ENCODE peak calls at places on chromosomes 5 and 9, in eight cellular contexts. I is B cell, U is endothelial cell, S is OCI-LY7, N is fibroblast of the aortic adventitia, Z is neural progenitor cell, L is ovary, D is natural killer cell. Y is an unnamed sample.

GRCh38 chr9:135926402-135927194 is 19.3 kb upstream of the CAMSAP1 start:
- DNase-seq in I (no peak), U (no peak), S (no peak), N (peak), Z (no peak), L (no peak), D (peak), Y (peak)

GRCh38 chr5:123091988-123092583 is 3.0 kb downstream of the PRDM6 start:
- DNase-seq in I (no peak), U (no peak), S (no peak), N (peak), Z (peak), L (no peak), D (no peak), Y (no peak)

GRCh38 chr5:146249801-146250200 is 46.4 kb downstream of the RBM27 start:
- DNase-seq in I (no peak), U (no peak), S (peak), N (no peak), Z (no peak), L (no peak), D (no peak), Y (no peak)

GRCh38 chr5:169411016-169411788 is 110.3 kb upstream of the SLIT3 start:
- DNase-seq in I (no peak), U (no peak), S (no peak), N (no peak), Z (no peak), L (no peak), D (no peak), Y (no peak)

GRCh38 chr5:175252234-175252805 is 191.7 kb downstream of the DRD1 start:
- DNase-seq in I (no peak), U (no peak), S (no peak), N (no peak), Z (no peak), L (no peak), D (no peak), Y (no peak)

GRCh38 chr5:153881687-153882086 is 157.0 kb downstream of the FAM114A2 start:
- DNase-seq in I (no peak), U (no peak), S (no peak), N (peak), Z (no peak), L (no peak), D (no peak), Y (no peak)

GRCh38 chr5:43627028-43627427 is 24.0 kb downstream of the NNT start:
- DNase-seq in I (no peak), U (peak), S (peak), N (peak), Z (peak), L (no peak), D (no peak), Y (no peak)

GRCh38 chr5:135153259-135153658 is 119.2 kb upstream of the PITX1 start:
- DNase-seq in I (no peak), U (no peak), S (no peak), N (no peak), Z (no peak), L (no peak), D (no peak), Y (no peak)

GRCh38 chr5:157166164-157166493 is at the start of gene GARIN3:
- DNase-seq in I (no peak), U (no peak), S (no peak), N (no peak), Z (no peak), L (no peak), D (no peak), Y (no peak)

GRCh38 chr5:167348980-167349379 is 942.5 kb upstream of the WWC1 start:
- DNase-seq in I (no peak), U (no peak), S (no peak), N (no peak), Z (no peak), L (no peak), D (no peak), Y (no peak)

GRCh38 chr5:171207256-171207866 is 101.7 kb upstream of the TLX3 start:
- DNase-seq in I (no peak), U (peak), S (peak), N (peak), Z (peak), L (no peak), D (no peak), Y (no peak)

GRCh38 chr5:143652104-143652700 is 159.8 kb upstream of the HMHB1 start:
- DNase-seq in I (no peak), U (no peak), S (no peak), N (peak), Z (no peak), L (no peak), D (no peak), Y (no peak)

GRCh38 chr5:159031513-159031912 is 68.2 kb downstream of the EBF1 start:
- DNase-seq in I (no peak), U (no peak), S (no peak), N (peak), Z (peak), L (no peak), D (no peak), Y (no peak)

GRCh38 chr5:73441377-73441776 is 7.2 kb downstream of the FOXD1 start:
- DNase-seq in I (no peak), U (no peak), S (no peak), N (no peak), Z (no peak), L (no peak), D (no peak), Y (no peak)

GRCh38 chr9:131419716-131420115 is 25.8 kb downstream of the PRRC2B start:
- DNase-seq in I (no peak), U (no peak), S (no peak), N (no peak), Z (no peak), L (peak), D (no peak), Y (peak)

GRCh38 chr9:129322022-129322621 is 144.1 kb upstream of the IER5L start:
- DNase-seq in I (no peak), U (no peak), S (no peak), N (no peak), Z (no peak), L (peak), D (no peak), Y (peak)

GRCh38 chr9:94870793-94871558 is 144.5 kb downstream of the AOPEP start:
- DNase-seq in I (no peak), U (no peak), S (no peak), N (peak), Z (no peak), L (no peak), D (no peak), Y (no peak)

GRCh38 chr5:75335952-75336624 is 932 bp upstream of the HMGCR start:
- DNase-seq in I (peak), U (peak), S (peak), N (peak), Z (no peak), L (no peak), D (no peak), Y (no peak)

GRCh38 chr5:67770431-67771025 is 445.0 kb upstream of the PIK3R1 start:
- DNase-seq in I (no peak), U (no peak), S (no peak), N (peak), Z (no peak), L (no peak), D (no peak), Y (no peak)

GRCh38 chr9:121622842-121623203 is 28.6 kb upstream of the DAB2IP start:
- DNase-seq in I (no peak), U (no peak), S (no peak), N (no peak), Z (no peak), L (no peak), D (no peak), Y (no peak)

GRCh38 chr5:41738695-41739354 is 131.4 kb downstream of the OXCT1 start:
- DNase-seq in I (no peak), U (no peak), S (no peak), N (no peak), Z (no peak), L (no peak), D (no peak), Y (no peak)

GRCh38 chr5:133220851-133221674 is 169.2 kb downstream of the HSPA4 start:
- DNase-seq in I (no peak), U (no peak), S (no peak), N (peak), Z (no peak), L (no peak), D (no peak), Y (no peak)

GRCh38 chr5:89498699-89499098 is 615.7 kb upstream of the MEF2C start:
- DNase-seq in I (no peak), U (no peak), S (no peak), N (no peak), Z (no peak), L (no peak), D (no peak), Y (no peak)
- TF ChIP-seq CTCF in I (no peak), U (no peak), S (no peak), N (no peak), Z (no peak), L (no peak), D (no peak), Y (no peak)

DNA sequence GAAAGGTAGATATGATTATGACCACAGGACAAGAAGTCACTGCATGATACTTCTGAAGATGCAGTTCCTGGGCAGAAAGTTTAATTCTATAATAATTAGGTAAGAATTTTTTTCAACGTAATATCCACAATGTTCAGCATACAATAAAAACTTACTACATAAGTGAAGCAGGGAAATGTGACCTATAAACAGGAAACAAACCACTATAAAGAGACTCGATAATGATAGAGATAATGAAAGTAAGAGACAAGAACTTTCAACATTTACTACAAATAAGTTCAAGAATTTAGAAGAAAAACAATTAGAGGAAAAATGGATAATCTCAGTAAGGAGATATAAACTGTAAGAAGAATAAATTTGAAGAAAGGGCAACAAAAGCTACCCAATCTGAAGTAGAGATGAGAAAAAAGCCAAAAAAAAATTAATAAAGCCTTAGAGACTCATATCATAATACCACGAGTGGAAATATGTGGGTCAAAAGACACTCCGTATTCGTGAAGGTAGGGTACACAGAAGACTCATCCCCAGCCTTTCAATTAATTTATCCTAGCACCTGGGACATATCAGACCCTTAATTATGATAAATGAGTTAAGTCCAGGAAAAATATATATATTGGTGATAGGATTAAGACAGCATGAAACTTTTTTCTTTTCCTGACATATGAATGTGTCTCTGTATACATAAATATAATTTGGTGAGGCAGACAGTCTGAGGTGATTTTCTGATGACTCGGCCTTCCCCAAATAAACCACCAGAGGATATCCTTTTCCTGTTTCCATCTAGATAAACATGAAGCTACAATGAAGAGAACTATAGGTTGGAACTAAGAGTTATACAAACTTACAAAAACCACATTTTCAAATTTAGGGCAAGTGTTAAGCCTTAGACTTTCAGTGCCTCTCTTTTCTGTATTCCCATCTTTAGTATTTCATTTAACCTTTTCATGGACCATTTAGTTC is 120.4 kb downstream of the RAPGEF6 start:
- DNase-seq in I (no peak), U (no peak), S (no peak), N (peak), Z (no peak), L (no peak), D (no peak), Y (no peak)
- TF ChIP-seq CTCF in I (peak), U (no peak), S (no peak), N (peak), Z (no peak), L (no peak), D (no peak), Y (peak)

DNA sequence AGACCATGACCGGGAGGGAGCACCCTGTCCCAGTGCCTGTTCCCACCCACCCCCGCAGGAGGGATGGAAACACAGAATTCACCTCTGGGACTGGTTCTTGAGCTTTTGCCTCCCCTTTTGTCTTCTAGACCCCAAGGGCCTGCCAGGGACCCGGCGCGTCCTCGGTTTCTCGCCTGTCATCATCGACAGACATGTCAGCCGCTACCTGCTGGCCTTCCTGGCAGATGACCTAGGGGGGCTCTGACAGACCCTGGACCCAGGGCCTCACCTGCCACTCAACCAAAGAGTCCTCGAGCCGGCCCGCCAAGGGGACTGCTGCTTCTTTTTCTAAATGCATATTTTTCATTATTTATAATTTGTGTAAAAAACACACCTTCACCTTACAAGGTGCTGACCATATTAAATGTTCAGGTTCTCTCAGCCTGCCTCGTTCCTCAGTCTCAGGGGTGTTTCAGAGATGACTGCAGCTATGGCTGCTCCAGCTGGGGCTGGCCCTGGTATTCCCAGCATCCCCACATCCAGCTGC is 16.9 kb downstream of the CARD19 start:
- DNase-seq in I (no peak), U (no peak), S (no peak), N (no peak), Z (no peak), L (no peak), D (peak), Y (peak)
- TF ChIP-seq CTCF in I (no peak), U (no peak), S (no peak), N (no peak), Z (no peak), L (no peak), D (no peak), Y (no peak)

DNA sequence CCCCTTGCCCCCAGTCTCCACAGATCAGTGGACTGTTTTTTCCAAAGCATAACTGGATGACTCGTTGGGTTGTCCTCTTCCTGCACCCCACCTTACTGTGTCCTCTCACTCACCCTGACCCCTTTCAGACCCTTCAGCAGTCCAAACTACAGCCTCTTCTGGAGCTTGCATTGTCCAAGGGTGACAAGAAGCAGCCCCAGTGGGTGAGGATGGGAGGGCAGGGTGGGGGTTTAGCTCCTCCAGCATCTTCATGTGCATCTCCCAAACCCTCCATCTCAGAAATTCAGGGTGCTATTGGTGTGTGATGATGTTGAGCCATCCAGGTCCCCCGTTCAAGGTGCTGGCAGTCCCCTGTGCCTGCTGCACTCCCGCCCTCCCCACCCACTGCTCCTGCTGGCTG is 62.4 kb upstream of the COL15A1 start:
- DNase-seq in I (no peak), U (no peak), S (no peak), N (no peak), Z (no peak), L (no peak), D (no peak), Y (no peak)
- TF ChIP-seq CTCF in I (no peak), U (no peak), S (no peak), N (no peak), Z (no peak), L (no peak), D (no peak), Y (no peak)

GRCh38 chr5:179139936-179140235 is 79.7 kb downstream of the ZNF354C start:
- DNase-seq in I (no peak), U (no peak), S (no peak), N (no peak), Z (no peak), L (no peak), D (no peak), Y (peak)

GRCh38 chr5:179139111-179139935 is 79.2 kb downstream of the ZNF354C start:
- DNase-seq in I (no peak), U (no peak), S (no peak), N (no peak), Z (no peak), L (no peak), D (no peak), Y (peak)

GRCh38 chr5:179137643-179138567 is 77.7 kb downstream of the ZNF354C start:
- DNase-seq in I (no peak), U (no peak), S (no peak), N (no peak), Z (no peak), L (no peak), D (no peak), Y (peak)

GRCh38 chr5:179137001-179137642 is 76.9 kb downstream of the ZNF354C start:
- DNase-seq in I (no peak), U (no peak), S (no peak), N (no peak), Z (no peak), L (no peak), D (no peak), Y (peak)

DNA sequence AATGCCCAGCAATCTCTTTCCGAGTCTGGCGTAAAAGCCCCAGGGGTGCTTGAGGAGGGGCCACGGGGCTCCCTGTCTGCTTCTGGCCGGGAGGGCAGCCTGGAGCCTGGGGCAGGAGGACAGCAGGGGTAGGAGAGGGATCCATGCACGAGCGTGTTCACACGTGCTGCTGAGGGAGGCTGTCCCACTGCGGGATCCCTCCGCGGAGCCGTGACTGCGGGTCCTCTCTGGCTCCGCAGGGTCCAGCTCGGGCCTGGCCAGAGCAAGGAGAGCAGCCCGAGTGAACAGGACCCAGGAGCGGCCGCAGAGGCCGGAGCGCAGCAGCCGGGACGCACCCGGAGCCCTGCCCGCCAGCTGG is 78.4 kb downstream of the ZNF354C start:
- DNase-seq in I (no peak), U (no peak), S (no peak), N (no peak), Z (no peak), L (no peak), D (no peak), Y (peak)
- TF ChIP-seq CTCF in I (no peak), U (no peak), S (no peak), N (no peak), Z (no peak), L (no peak), D (no peak), Y (no peak)